ENCODE peak calls at places on chromosome 7, in eight cellular contexts. F is ovary; R is stomach; W is right cardiac atrium; L is right lobe of liver; T is left ventricle myocardium inferior; M is CD8-positive, alpha-beta memory T cell; A is neuronal stem cell. K is an unnamed sample.

GRCh38 chr7:116258734-116259133 is 48.4 kb downstream of the TES start:
- DNase-seq in M (no peak), F (peak; percentile 44), L (no peak), T (no peak), R (no peak), A (peak; percentile 30), W (no peak), K (peak; percentile 46)

GRCh38 chr7:139850906-139851305 is 21.8 kb downstream of the TBXAS1 start:
- DNase-seq in L (no peak), A (no peak), T (no peak), W (no peak), M (no peak), R (no peak), F (no peak), K (no peak)

GRCh38 chr7:27236053-27236410 is 6.6 kb upstream of the EVX1 start:
- DNase-seq in M (no peak), A (no peak), T (no peak), W (no peak), R (no peak), L (no peak), F (no peak), K (no peak)

GRCh38 chr7:18064242-18064838 is 36.7 kb upstream of the PRPS1L1 start:
- DNase-seq in M (no peak), T (no peak), W (no peak), F (no peak), A (peak; percentile 14), L (no peak), R (no peak), K (no peak)

GRCh38 chr7:95723583-95724180 is 48.7 kb upstream of the DYNC1I1 start:
- DNase-seq in R (no peak), A (peak; percentile 47), M (no peak), F (peak; percentile 45), L (no peak), W (peak; percentile 22), T (no peak), K (no peak)

GRCh38 chr7:12770227-12770975 is 83.0 kb downstream of the ARL4A start:
- DNase-seq in L (peak; percentile 91), M (no peak), R (peak; percentile 68), W (peak; percentile 33), T (peak; percentile 18), F (no peak), A (no peak), K (no peak)

GRCh38 chr7:69910150-69910549 is 311.9 kb downstream of the AUTS2 start:
- DNase-seq in R (no peak), L (no peak), T (no peak), M (no peak), A (no peak), W (no peak), F (no peak), K (no peak)

GRCh38 chr7:150971242-150972048 is 6.7 kb downstream of the KCNH2 start:
- DNase-seq in F (peak; percentile 70), L (no peak), T (peak; percentile 52), R (no peak), A (no peak), W (no peak), M (no peak), K (peak; percentile 24)

GRCh38 chr7:1638113-1638726 is 31.9 kb upstream of the ELFN1 start:
- DNase-seq in T (peak; percentile 14), W (no peak), A (peak; percentile 20), F (no peak), L (no peak), M (no peak), R (no peak), K (no peak)

GRCh38 chr7:69502358-69502757 is 95.9 kb upstream of the AUTS2 start:
- DNase-seq in R (no peak), W (no peak), M (no peak), A (no peak), T (no peak), L (no peak), F (no peak), K (no peak)

GRCh38 chr7:69962077-69962855 is 364.0 kb downstream of the AUTS2 start:
- DNase-seq in L (peak; percentile 62), A (no peak), T (peak; percentile 61), W (peak; percentile 32), F (no peak), R (peak; percentile 77), M (no peak), K (no peak)

GRCh38 chr7:64183126-64183742 is 23.8 kb upstream of the ZNF735 start:
- DNase-seq in T (no peak), R (no peak), M (peak; percentile 16), A (no peak), W (no peak), F (no peak), L (no peak), K (peak; percentile 26)

GRCh38 chr7:44486693-44487092 is 3.8 kb downstream of the NUDCD3 start:
- DNase-seq in W (no peak), R (peak; percentile 28), F (no peak), A (no peak), M (no peak), T (no peak), L (no peak), K (no peak)

GRCh38 chr7:42380411-42380810 is 143.4 kb upstream of the GLI3 start:
- DNase-seq in W (no peak), L (no peak), T (no peak), A (no peak), M (no peak), F (no peak), R (no peak), K (no peak)

GRCh38 chr7:44590910-44591309 is 8.9 kb upstream of the TMED4 start:
- DNase-seq in A (no peak), M (no peak), L (no peak), T (no peak), W (no peak), R (no peak), F (no peak), K (no peak)

GRCh38 chr7:73423519-73424485 is 9.8 kb upstream of the FZD9 start:
- DNase-seq in L (no peak), F (no peak), A (peak; percentile 41), M (no peak), T (no peak), R (no peak), W (peak; percentile 28), K (no peak)

GRCh38 chr7:95476904-95477594 is 8.7 kb upstream of the ASB4 start:
- DNase-seq in F (peak; percentile 81), A (peak; percentile 58), L (peak; percentile 71), T (peak; percentile 29), R (peak; percentile 77), M (peak; percentile 24), W (peak; percentile 53), K (peak; percentile 51)

GRCh38 chr7:80642871-80643270 is 4.4 kb downstream of the CD36 start:
- DNase-seq in R (no peak), T (no peak), F (no peak), W (no peak), M (no peak), A (no peak), L (no peak), K (no peak)

GRCh38 chr7:515628-516027 is 4.0 kb downstream of the PDGFA start:
- DNase-seq in L (no peak), R (no peak), T (no peak), W (no peak), M (no peak), F (no peak), A (no peak), K (no peak)
- H3K4me1 ChIP-seq in L (no peaks in the 10 kb centered on the region), R (peaks cover 54% of the 10 kb centered on the region), T (peaks cover 71% of the 10 kb centered on the region), W (peaks cover 4% of the 10 kb centered on the region), M (peaks cover 5% of the 10 kb centered on the region), F (peaks cover 10% of the 10 kb centered on the region), A (peaks cover 12% of the 10 kb centered on the region), K (peaks cover 9% of the 10 kb centered on the region)

DNA sequence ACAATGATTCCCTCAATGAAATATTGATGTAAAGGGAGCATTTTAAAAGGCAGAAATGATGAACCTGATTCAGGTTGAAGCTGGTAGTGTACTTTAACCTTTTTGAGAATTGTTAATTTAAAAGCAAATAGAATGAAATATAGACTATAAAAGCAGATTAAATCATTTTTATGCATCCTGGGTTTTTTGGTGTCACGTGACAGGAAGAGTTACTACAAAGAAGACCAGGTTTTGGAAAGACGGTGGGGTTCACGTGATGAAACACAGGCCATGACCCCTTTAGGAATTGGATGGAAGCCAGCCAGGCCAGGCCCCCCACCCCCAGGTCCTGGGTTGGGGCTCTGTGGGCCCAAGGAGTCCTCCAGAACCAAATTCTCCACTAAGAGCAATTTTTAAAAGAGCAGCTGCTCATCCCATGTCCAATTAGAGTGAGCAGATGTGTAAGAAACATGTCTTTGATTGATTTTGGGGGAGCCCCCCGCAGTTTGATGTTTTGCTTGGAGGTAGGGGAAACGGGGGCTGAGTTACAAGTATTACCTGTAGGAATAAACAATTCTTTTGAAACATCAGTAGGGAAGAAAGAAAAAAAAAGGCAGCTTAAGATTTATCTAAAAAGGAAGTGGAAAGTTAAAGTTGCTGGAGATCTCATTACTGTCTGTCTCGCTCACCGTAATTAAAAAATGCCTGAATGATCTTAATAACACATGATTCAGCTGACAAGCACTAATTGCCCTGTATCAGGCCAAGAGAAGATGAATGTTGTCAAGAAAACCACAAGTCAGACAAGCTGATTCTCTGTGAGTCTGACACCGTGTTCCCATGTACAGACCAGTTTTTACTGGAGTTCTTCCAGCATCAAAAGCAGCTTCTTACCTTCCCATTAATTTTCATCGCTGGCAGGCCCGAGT is 63.4 kb downstream of the CUX1 start:
- DNase-seq in L (no peak), F (no peak), W (no peak), A (no peak), M (no peak), R (peak; percentile 37), T (no peak), K (no peak)
- H3K4me1 ChIP-seq in L (no peaks in the 10 kb centered on the region), F (peaks cover 19% of the 10 kb centered on the region), W (peaks cover 16% of the 10 kb centered on the region), A (peaks cover 19% of the 10 kb centered on the region), M (peaks cover 26% of the 10 kb centered on the region), R (peaks cover 43% of the 10 kb centered on the region), T (peaks cover 82% of the 10 kb centered on the region), K (peaks cover 25% of the 10 kb centered on the region)

DNA sequence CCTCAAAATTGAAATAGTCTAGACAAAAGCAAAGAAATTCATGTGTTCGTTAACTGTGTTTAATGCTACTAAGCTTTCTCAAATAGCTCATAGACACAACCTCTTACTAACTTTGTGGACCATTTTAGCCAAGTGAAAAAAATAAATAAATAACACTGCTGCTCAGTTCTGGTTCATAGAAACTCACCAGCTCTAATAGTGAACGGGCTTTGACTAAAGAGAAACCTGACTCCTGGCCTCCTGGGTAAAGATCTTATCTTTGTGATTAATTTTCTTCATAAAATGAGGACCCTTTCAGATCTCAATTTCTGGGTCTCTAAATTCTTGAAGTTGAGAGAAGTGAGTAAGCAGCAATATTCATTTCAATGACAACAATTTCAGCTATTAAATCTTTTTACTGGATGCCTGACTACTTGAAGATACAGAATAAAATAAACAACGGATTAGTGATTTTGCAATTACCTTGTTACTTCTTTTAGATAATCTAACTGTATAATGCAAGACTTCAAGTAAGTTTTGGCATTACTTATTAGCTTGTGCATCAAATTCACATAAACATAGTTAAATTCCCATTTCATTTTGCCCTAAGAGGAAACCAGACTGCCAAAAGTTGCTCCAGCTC is 3.1 kb downstream of the CADPS2 start:
- DNase-seq in F (no peak), L (no peak), A (no peak), R (no peak), T (no peak), W (no peak), M (no peak), K (no peak)
- H3K4me1 ChIP-seq in F (peaks cover 1% of the 10 kb centered on the region), L (no peaks in the 10 kb centered on the region), A (peaks cover 10% of the 10 kb centered on the region), R (peaks cover 12% of the 10 kb centered on the region), T (peaks cover 75% of the 10 kb centered on the region), W (no peaks in the 10 kb centered on the region), M (no peaks in the 10 kb centered on the region), K (no peaks in the 10 kb centered on the region)

GRCh38 chr7:47183896-47184629 is 397.8 kb downstream of the TNS3 start:
- DNase-seq in M (no peak), A (no peak), W (no peak), F (no peak), T (peak; percentile 31), R (no peak), L (peak; percentile 58), K (no peak)
- H3K4me1 ChIP-seq in M (no peaks in the 10 kb centered on the region), A (no peaks in the 10 kb centered on the region), W (peaks cover 5% of the 10 kb centered on the region), F (peaks cover 14% of the 10 kb centered on the region), T (peaks cover 70% of the 10 kb centered on the region), R (peaks cover 9% of the 10 kb centered on the region), L (no peaks in the 10 kb centered on the region), K (no peaks in the 10 kb centered on the region)

K was measured in CD4-positive, alpha-beta memory T cell.